ENCODE peak calls at places on chromosomes 6 and 20, in seven cellular contexts. Q, R, W, X, Y, S and T are unnamed samples.

GRCh38 chr6:1477432-1478090 is 88.2 kb downstream of the FOXF2 start:
- DNase-seq in W (no peak), X (no peak), R (no peak), S (peak; percentile 47), Y (no peak), Q (no peak), T (no peak)

GRCh38 chr6:125558451-125558850 is 191.0 kb upstream of the HEY2 start:
- DNase-seq in Y (no peak), S (no peak), R (no peak), W (no peak), Q (no peak), X (no peak), T (no peak)

GRCh38 chr20:63350597-63351379 is 10.4 kb downstream of the CHRNA4 start:
- DNase-seq in S (no peak), R (peak; percentile 18), X (no peak), Y (no peak), W (no peak), Q (no peak), T (no peak)

GRCh38 chr20:48621256-48622078 is 206.3 kb downstream of the PREX1 start:
- DNase-seq in Y (peak; percentile 76), S (peak; percentile 25), Q (no peak), R (no peak), X (peak; percentile 39), W (peak; percentile 48), T (no peak)

GRCh38 chr6:140183881-140184280 is 809.4 kb upstream of the CITED2 start:
- DNase-seq in Y (no peak), R (no peak), X (no peak), S (peak; percentile 45), Q (no peak), W (peak; percentile 30), T (no peak)

GRCh38 chr6:21312118-21312517 is 281.4 kb upstream of the SOX4 start:
- DNase-seq in Y (no peak), Q (no peak), S (no peak), X (no peak), W (peak; percentile 31), R (no peak), T (no peak)

GRCh38 chr6:131894735-131895424 is 56.3 kb downstream of the CCN2 start:
- DNase-seq in Q (no peak), W (no peak), X (no peak), S (no peak), Y (no peak), R (no peak), T (no peak)

GRCh38 chr6:146914563-146915483 is 289.4 kb upstream of the STXBP5 start:
- DNase-seq in R (no peak), W (peak; percentile 75), Q (peak; percentile 43), S (peak; percentile 95), Y (peak; percentile 22), X (no peak), T (no peak)

GRCh38 chr6:33987531-33988021 is 158.3 kb downstream of the GRM4 start:
- DNase-seq in W (no peak), X (no peak), Y (peak; percentile 55), S (no peak), Q (no peak), R (no peak), T (no peak)

GRCh38 chr20:1924910-1925861 is 30.0 kb downstream of the SIRPA start:
- DNase-seq in W (no peak), R (no peak), S (no peak), Y (no peak), Q (no peak), X (no peak), T (no peak)